ENCODE peak calls at places on chromosomes 5 and 9, in five cellular contexts. E is AG04450, Z is neural progenitor cell, O is right lobe of liver, K is fibroblast of lung. P is an unnamed sample.

GRCh38 chr9:100602302-100602930 is 24.5 kb downstream of the CAVIN4 start:
- DNase-seq in Z (peak; percentile 78), E (no peak), O (no peak), K (peak; percentile 59), P (peak; percentile 61)

GRCh38 chr5:180097163-180097894 is 25.8 kb upstream of the RNF130 start:
- DNase-seq in O (no peak), K (no peak), E (no peak), Z (no peak), P (no peak)

GRCh38 chr9:96412174-96412913 is 5.8 kb downstream of the ZNF367 start:
- DNase-seq in K (no peak), E (no peak), Z (no peak), O (no peak), P (no peak)

GRCh38 chr9:80892703-80893102 is 796.6 kb downstream of the TLE1 start:
- DNase-seq in O (no peak), E (no peak), Z (no peak), K (no peak), P (no peak)

GRCh38 chr5:2149196-2149541 is 266.4 kb upstream of the IRX4 start:
- DNase-seq in Z (no peak), E (no peak), K (peak; percentile 71), O (no peak), P (no peak)

GRCh38 chr5:19555876-19556275 is 432.1 kb downstream of the CDH18 start:
- DNase-seq in K (no peak), O (no peak), Z (no peak), E (no peak), P (peak; percentile 32)

GRCh38 chr5:115377468-115378217 is 81.2 kb upstream of the CCDC112 start:
- DNase-seq in Z (no peak), O (no peak), E (peak; percentile 66), K (peak; percentile 89), P (peak; percentile 87)

GRCh38 chr5:123527190-123527589 is 15.2 kb downstream of the CSNK1G3 start:
- DNase-seq in E (no peak), Z (no peak), O (no peak), K (no peak), P (no peak)

GRCh38 chr9:105117111-105117682 is 127.3 kb upstream of the SLC44A1 start:
- DNase-seq in Z (peak; percentile 9), K (no peak), O (no peak), E (no peak), P (no peak)

GRCh38 chr9:125496313-125496838 is 210.6 kb downstream of the MAPKAP1 start:
- DNase-seq in Z (no peak), K (no peak), O (no peak), E (no peak), P (no peak)

GRCh38 chr5:32059779-32060178 is 114.3 kb downstream of the GOLPH3 start:
- DNase-seq in Z (no peak), K (no peak), E (no peak), O (no peak), P (peak; percentile 20)

GRCh38 chr9:3088166-3088702 is 244.3 kb upstream of the PUM3 start:
- DNase-seq in E (no peak), O (no peak), Z (peak; percentile 10), K (no peak), P (no peak)

GRCh38 chr9:138083873-138084272 is 206.3 kb downstream of the CACNA1B start:
- DNase-seq in O (no peak), E (no peak), Z (no peak), K (no peak), P (no peak)

GRCh38 chr9:8715792-8716191 is 916.2 kb upstream of the DMAC1 start:
- DNase-seq in Z (no peak), O (no peak), E (no peak), K (no peak), P (no peak)

GRCh38 chr5:911601-912000 is 18.9 kb downstream of the TRIP13 start:
- DNase-seq in K (peak; percentile 73), O (no peak), Z (no peak), E (no peak), P (peak; percentile 87)

GRCh38 chr5:126339215-126339805 is 83.9 kb upstream of the GRAMD2B start:
- DNase-seq in O (no peak), Z (peak; percentile 70), K (peak; percentile 83), E (peak; percentile 30), P (peak; percentile 77)

GRCh38 chr9:98365227-98365669 is 109.8 kb upstream of the TBC1D2 start:
- DNase-seq in O (no peak), Z (peak; percentile 25), K (peak; percentile 53), E (no peak), P (no peak)
- TF ChIP-seq CTCF in O (peak; percentile 20), Z (peak; percentile 56), K (peak; percentile 47), E (peak; percentile 53), P (peak; percentile 57)

GRCh38 chr9:94175669-94176068 is 83.4 kb upstream of the ZNF169 start:
- DNase-seq in O (no peak), Z (no peak), E (no peak), K (no peak), P (no peak)
- H3K4me3 ChIP-seq in O (no peak overlapping the region), Z (no peak overlapping the region), E (no peak overlapping the region), K (no peak overlapping the region), P (no peak overlapping the region)

GRCh38 chr5:78182838-78183237 is 111.7 kb downstream of the AP3B1 start:
- DNase-seq in K (no peak), O (no peak), Z (no peak), E (no peak), P (no peak)

GRCh38 chr5:78178356-78178755 is 116.1 kb downstream of the AP3B1 start:
- DNase-seq in E (no peak), O (no peak), K (no peak), Z (no peak), P (no peak)
- TF ChIP-seq CTCF in E (no peak), O (no peak), K (no peak), Z (no peak), P (no peak)

GRCh38 chr5:146703499-146703898 is 175.1 kb downstream of the PPP2R2B start:
- DNase-seq in K (no peak), E (no peak), O (no peak), Z (no peak), P (no peak)
- H3K4me3 ChIP-seq in K (no peak overlapping the region), E (no peak overlapping the region), O (no peak overlapping the region), Z (no peak overlapping the region), P (no peak overlapping the region)

GRCh38 chr5:135478938-135479337 is 26.8 kb upstream of the TIFAB start:
- DNase-seq in K (no peak), Z (peak; percentile 61), E (no peak), O (no peak), P (no peak)
- TF ChIP-seq CTCF in K (no peak), Z (peak; percentile 17), E (no peak), O (no peak), P (no peak)

DNA sequence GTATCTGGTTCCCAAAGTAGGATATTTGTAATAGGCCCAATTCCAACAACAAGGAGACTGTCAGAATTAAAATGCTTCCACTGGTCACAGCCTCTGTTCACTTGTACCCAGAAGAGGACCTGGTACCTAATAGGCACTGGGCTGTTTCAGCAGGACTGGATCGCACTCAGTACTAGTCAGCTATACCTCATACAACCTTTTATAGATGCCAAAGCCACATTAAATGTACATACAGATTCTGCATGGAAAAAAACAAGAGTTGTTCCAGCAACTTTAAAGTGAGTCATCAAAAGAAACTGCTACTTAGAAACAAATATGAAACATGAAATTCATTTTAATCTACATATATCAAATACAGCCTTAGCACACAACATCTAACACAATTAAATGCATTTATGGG is 87.5 kb downstream of the GPR21 start:
- DNase-seq in Z (no peak), O (no peak), K (peak; percentile 24), E (no peak), P (no peak)
- H3K4me3 ChIP-seq in Z (no peak overlapping the region), O (no peak overlapping the region), K (no peak overlapping the region), E (no peak overlapping the region), P (no peak overlapping the region)

DNA sequence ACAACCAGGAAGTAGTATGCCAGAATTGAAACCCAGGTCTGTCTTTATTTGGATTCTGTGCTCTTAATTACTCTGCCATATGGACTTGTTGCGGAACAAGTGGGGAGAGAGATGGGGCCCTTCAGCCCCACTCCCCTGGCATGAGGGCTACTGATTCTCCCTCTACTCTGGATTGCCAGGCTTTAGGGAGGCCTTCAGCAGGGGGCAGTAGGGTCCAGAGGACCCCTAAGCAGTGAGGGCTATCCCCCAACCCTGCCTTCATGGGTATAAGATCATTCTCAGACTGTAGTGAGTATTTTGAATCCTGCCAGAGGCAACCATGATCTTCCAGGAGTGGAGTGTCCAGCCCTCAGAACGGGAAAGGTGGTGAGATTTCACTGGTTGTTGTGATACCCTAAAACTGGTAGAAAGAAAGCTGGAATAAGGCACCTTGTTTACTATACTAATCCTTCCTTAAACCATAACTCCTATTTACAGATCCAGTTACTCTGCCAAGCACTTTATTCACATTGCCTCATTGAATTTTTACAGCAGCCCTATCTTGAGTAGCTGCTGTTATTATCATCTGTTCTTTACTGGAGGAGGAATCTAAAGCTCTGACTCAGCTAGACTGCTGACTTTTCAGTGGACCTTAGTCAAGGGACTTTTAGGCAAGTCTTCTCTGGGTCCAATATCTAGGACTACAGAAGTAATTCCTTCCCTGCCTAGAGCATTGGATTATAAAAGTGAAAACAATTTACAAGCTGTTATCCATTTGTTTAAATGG is 31.3 kb upstream of the LARP1 start:
- DNase-seq in O (no peak), K (peak; percentile 44), Z (no peak), E (peak; percentile 24), P (peak; percentile 16)
- TF ChIP-seq CTCF in O (no peak), K (no peak), Z (no peak), E (no peak), P (no peak)

GRCh38 chr9:85716031-85716877 is 25.5 kb downstream of the AGTPBP1 start:
- DNase-seq in K (no peak), E (no peak), Z (no peak), O (no peak), P (no peak)
- H3K4me3 ChIP-seq in K (no peak overlapping the region), E (no peak overlapping the region), Z (no peak overlapping the region), O (no peak overlapping the region), P (no peak overlapping the region)

DNA sequence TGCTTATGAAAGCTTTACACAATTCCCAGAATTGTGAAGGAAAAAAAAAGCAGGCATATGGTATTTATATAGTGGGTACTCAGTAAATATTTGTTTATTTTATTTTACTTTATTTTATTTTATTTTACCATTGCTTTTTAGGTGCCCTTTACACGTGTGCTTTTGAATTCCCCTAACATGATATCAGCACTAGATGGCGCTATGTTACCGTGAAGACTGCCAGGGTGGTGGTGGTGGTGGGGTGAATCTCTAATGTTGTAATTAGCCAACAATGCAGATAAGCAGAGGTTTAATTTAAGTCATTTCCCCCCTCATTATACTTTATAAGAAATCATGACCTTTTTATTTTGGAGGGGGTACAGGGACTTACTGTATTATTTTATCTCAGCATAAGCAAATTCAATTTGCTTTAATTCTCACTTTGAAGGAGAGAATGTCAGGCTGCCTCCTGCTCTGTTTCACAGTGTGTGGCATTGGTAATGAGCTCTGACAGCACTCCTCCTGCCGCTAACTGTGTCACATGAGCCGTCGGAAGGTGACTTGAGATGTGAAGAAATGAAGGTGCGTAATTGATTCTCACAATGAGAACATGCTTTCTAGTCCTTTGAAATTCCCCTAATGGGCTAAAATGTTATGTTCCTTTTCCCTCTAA is 165.6 kb downstream of the YTHDC2 start:
- DNase-seq in E (no peak), O (no peak), K (peak; percentile 58), Z (peak; percentile 77), P (peak; percentile 39)
- TF ChIP-seq CTCF in E (peak; percentile 73), O (peak; percentile 71), K (peak; percentile 67), Z (peak; percentile 88), P (peak; percentile 73)